ENCODE peak calls at places on chromosomes 12 and 14, in eight cellular contexts. One of them, this sample, is unnamed.

GRCh38 chr12:116800918-116801317 is 62.8 kb downstream of the RNFT2 start:
- DNase-seq in CD8-positive, alpha-beta T cell: no peak
- DNase-seq in transverse colon: no peak
- DNase-seq in vagina: no peak
- DNase-seq in left lung: no peak
- DNase-seq in lower lobe of right lung: no peak
- DNase-seq in HCT116: no peak
- DNase-seq in IMR-90: no peak
- DNase-seq in this sample: no peak

GRCh38 chr12:27094726-27095125 is 12.3 kb upstream of the C12orf71 start:
- DNase-seq in CD8-positive, alpha-beta T cell: no peak
- DNase-seq in transverse colon: no peak
- DNase-seq in vagina: no peak
- DNase-seq in left lung: no peak
- DNase-seq in lower lobe of right lung: no peak
- DNase-seq in HCT116: no peak
- DNase-seq in IMR-90: no peak
- DNase-seq in this sample: no peak

GRCh38 chr12:33245459-33245858 is 194.2 kb downstream of the SYT10 start:
- DNase-seq in CD8-positive, alpha-beta T cell: no peak
- DNase-seq in transverse colon: no peak
- DNase-seq in vagina: no peak
- DNase-seq in left lung: no peak
- DNase-seq in lower lobe of right lung: no peak
- DNase-seq in HCT116: no peak
- DNase-seq in IMR-90: no peak
- DNase-seq in this sample: no peak

GRCh38 chr12:128644664-128645296 is 179.0 kb downstream of the SLC15A4 start:
- DNase-seq in CD8-positive, alpha-beta T cell: peak
- DNase-seq in transverse colon: peak
- DNase-seq in vagina: no peak
- DNase-seq in left lung: no peak
- DNase-seq in lower lobe of right lung: no peak
- DNase-seq in HCT116: no peak
- DNase-seq in IMR-90: no peak
- DNase-seq in this sample: peak

GRCh38 chr14:39555749-39556148 is 123.5 kb upstream of the FBXO33 start:
- DNase-seq in CD8-positive, alpha-beta T cell: no peak
- DNase-seq in transverse colon: no peak
- DNase-seq in vagina: no peak
- DNase-seq in left lung: no peak
- DNase-seq in lower lobe of right lung: no peak
- DNase-seq in HCT116: no peak
- DNase-seq in IMR-90: no peak
- DNase-seq in this sample: no peak

GRCh38 chr12:29228474-29229157 is 79.5 kb downstream of the FAR2 start:
- DNase-seq in CD8-positive, alpha-beta T cell: no peak
- DNase-seq in transverse colon: no peak
- DNase-seq in vagina: no peak
- DNase-seq in left lung: no peak
- DNase-seq in lower lobe of right lung: no peak
- DNase-seq in HCT116: no peak
- DNase-seq in IMR-90: no peak
- DNase-seq in this sample: no peak

GRCh38 chr12:20576528-20576927 is 118.6 kb upstream of the SLCO1C1 start:
- DNase-seq in CD8-positive, alpha-beta T cell: no peak
- DNase-seq in transverse colon: no peak
- DNase-seq in vagina: no peak
- DNase-seq in left lung: no peak
- DNase-seq in lower lobe of right lung: no peak
- DNase-seq in HCT116: no peak
- DNase-seq in IMR-90: no peak
- DNase-seq in this sample: no peak

GRCh38 chr14:88488081-88488480 is 66.7 kb downstream of the PTPN21 start:
- DNase-seq in CD8-positive, alpha-beta T cell: no peak
- DNase-seq in transverse colon: no peak
- DNase-seq in vagina: no peak
- DNase-seq in left lung: no peak
- DNase-seq in lower lobe of right lung: no peak
- DNase-seq in HCT116: no peak
- DNase-seq in IMR-90: no peak
- DNase-seq in this sample: no peak

GRCh38 chr12:122793685-122794106 is 19.3 kb downstream of the CCDC62 start:
- DNase-seq in CD8-positive, alpha-beta T cell: peak
- DNase-seq in transverse colon: no peak
- DNase-seq in vagina: no peak
- DNase-seq in left lung: no peak
- DNase-seq in lower lobe of right lung: peak
- DNase-seq in HCT116: peak
- DNase-seq in IMR-90: peak
- DNase-seq in this sample: no peak

GRCh38 chr12:108696111-108696995 is 35.0 kb downstream of the CORO1C start:
- DNase-seq in CD8-positive, alpha-beta T cell: no peak
- DNase-seq in transverse colon: no peak
- DNase-seq in vagina: peak
- DNase-seq in left lung: no peak
- DNase-seq in lower lobe of right lung: no peak
- DNase-seq in HCT116: no peak
- DNase-seq in IMR-90: peak
- DNase-seq in this sample: no peak

GRCh38 chr14:101557811-101558738 is 3.2 kb upstream of the DIO3 start:
- DNase-seq in CD8-positive, alpha-beta T cell: no peak
- DNase-seq in transverse colon: peak
- DNase-seq in vagina: no peak
- DNase-seq in left lung: peak
- DNase-seq in lower lobe of right lung: peak
- DNase-seq in HCT116: no peak
- DNase-seq in IMR-90: no peak
- DNase-seq in this sample: peak
- H3K27ac ChIP-seq in CD8-positive, alpha-beta T cell: no peak
- H3K27ac ChIP-seq in transverse colon: no peak
- H3K27ac ChIP-seq in vagina: peak
- H3K27ac ChIP-seq in left lung: no peak
- H3K27ac ChIP-seq in lower lobe of right lung: no peak
- H3K27ac ChIP-seq in HCT116: no peak
- H3K27ac ChIP-seq in IMR-90: no peak
- H3K27ac ChIP-seq in this sample: no peak

GRCh38 chr14:105774001-105774400 is 247.6 kb downstream of the TMEM121 start:
- DNase-seq in CD8-positive, alpha-beta T cell: no peak
- DNase-seq in transverse colon: no peak
- DNase-seq in vagina: peak
- DNase-seq in left lung: peak
- DNase-seq in lower lobe of right lung: no peak
- DNase-seq in HCT116: no peak
- DNase-seq in IMR-90: no peak
- DNase-seq in this sample: no peak
- TF ChIP-seq CTCF in CD8-positive, alpha-beta T cell: no peak
- TF ChIP-seq CTCF in transverse colon: no peak
- TF ChIP-seq CTCF in vagina: no peak
- TF ChIP-seq CTCF in left lung: no peak
- TF ChIP-seq CTCF in lower lobe of right lung: no peak
- TF ChIP-seq CTCF in HCT116: peak
- TF ChIP-seq CTCF in IMR-90: no peak
- TF ChIP-seq CTCF in this sample: no peak

DNA sequence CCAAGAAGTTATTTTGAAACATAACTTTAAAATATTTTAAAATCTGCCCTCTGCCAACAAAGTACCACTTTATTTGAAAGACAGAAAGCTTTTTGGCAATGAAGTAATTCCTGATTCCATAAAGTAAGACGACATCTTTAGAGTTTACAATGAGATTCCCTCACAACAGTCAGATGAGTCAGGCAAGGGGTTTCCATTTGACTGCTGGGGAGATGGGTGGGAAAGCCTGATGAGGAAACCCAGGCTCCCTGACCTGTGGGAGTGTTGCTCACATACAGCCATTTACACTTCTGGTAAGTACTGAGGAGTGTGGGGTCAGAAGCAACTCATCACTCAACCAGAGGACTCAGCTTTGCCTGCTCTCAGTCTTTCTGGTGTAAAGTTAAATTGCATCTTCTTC is 10.2 kb downstream of the KITLG start:
- DNase-seq in CD8-positive, alpha-beta T cell: no peak
- DNase-seq in transverse colon: no peak
- DNase-seq in vagina: no peak
- DNase-seq in left lung: no peak
- DNase-seq in lower lobe of right lung: no peak
- DNase-seq in HCT116: no peak
- DNase-seq in IMR-90: peak
- DNase-seq in this sample: no peak
- H3K27ac ChIP-seq in CD8-positive, alpha-beta T cell: no peak
- H3K27ac ChIP-seq in transverse colon: peak
- H3K27ac ChIP-seq in vagina: no peak
- H3K27ac ChIP-seq in left lung: no peak
- H3K27ac ChIP-seq in lower lobe of right lung: no peak
- H3K27ac ChIP-seq in HCT116: peak
- H3K27ac ChIP-seq in IMR-90: no peak
- H3K27ac ChIP-seq in this sample: no peak

DNA sequence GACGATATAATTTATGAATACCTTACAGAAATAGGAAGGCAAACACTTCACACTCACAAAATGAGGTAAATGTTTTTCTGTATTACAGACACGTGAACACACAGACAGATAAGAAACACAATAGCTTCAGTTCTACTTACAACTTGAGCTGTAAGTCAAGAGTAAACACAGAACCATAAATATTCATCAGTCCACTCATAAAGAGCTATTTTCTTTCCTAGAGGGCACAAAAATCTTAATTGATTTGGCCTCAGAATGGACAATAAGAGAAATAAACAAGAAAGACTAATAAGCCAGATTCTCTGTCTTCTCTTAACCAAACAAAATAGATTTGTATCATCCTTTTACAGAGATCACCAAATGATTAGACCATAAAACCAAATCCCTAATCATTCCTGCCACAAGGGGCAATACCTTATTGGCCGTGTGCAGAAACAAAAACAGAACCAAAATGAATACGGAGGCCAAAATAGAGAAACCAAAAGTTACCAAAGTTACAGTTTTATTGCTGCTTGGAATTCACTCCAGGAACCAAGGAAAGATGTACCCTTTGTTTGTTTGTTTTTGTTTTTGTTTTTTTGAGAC is 38.1 kb upstream of the GARIN2 start:
- DNase-seq in CD8-positive, alpha-beta T cell: no peak
- DNase-seq in transverse colon: no peak
- DNase-seq in vagina: no peak
- DNase-seq in left lung: no peak
- DNase-seq in lower lobe of right lung: no peak
- DNase-seq in HCT116: no peak
- DNase-seq in IMR-90: no peak
- DNase-seq in this sample: no peak
- TF ChIP-seq CTCF in CD8-positive, alpha-beta T cell: no peak
- TF ChIP-seq CTCF in transverse colon: peak
- TF ChIP-seq CTCF in vagina: no peak
- TF ChIP-seq CTCF in left lung: no peak
- TF ChIP-seq CTCF in lower lobe of right lung: no peak
- TF ChIP-seq CTCF in HCT116: peak
- TF ChIP-seq CTCF in IMR-90: peak
- TF ChIP-seq CTCF in this sample: no peak

GRCh38 chr12:120677765-120678473 is 9.0 kb upstream of the MLEC start:
- DNase-seq in CD8-positive, alpha-beta T cell: no peak
- DNase-seq in transverse colon: no peak
- DNase-seq in vagina: no peak
- DNase-seq in left lung: no peak
- DNase-seq in lower lobe of right lung: no peak
- DNase-seq in HCT116: no peak
- DNase-seq in IMR-90: no peak
- DNase-seq in this sample: no peak
- H3K27ac ChIP-seq in CD8-positive, alpha-beta T cell: no peak
- H3K27ac ChIP-seq in transverse colon: no peak
- H3K27ac ChIP-seq in vagina: peak
- H3K27ac ChIP-seq in left lung: peak
- H3K27ac ChIP-seq in lower lobe of right lung: peak
- H3K27ac ChIP-seq in HCT116: no peak
- H3K27ac ChIP-seq in IMR-90: no peak
- H3K27ac ChIP-seq in this sample: peak

GRCh38 chr12:32136404-32136803 is 29.8 kb downstream of the BICD1 start:
- DNase-seq in CD8-positive, alpha-beta T cell: no peak
- DNase-seq in transverse colon: no peak
- DNase-seq in vagina: no peak
- DNase-seq in left lung: no peak
- DNase-seq in lower lobe of right lung: no peak
- DNase-seq in HCT116: no peak
- DNase-seq in IMR-90: no peak
- DNase-seq in this sample: no peak

GRCh38 chr12:32135967-32136366 is 29.3 kb downstream of the BICD1 start:
- DNase-seq in CD8-positive, alpha-beta T cell: no peak
- DNase-seq in transverse colon: no peak
- DNase-seq in vagina: no peak
- DNase-seq in left lung: no peak
- DNase-seq in lower lobe of right lung: no peak
- DNase-seq in HCT116: no peak
- DNase-seq in IMR-90: no peak
- DNase-seq in this sample: no peak

GRCh38 chr12:32139064-32139421 is 32.4 kb downstream of the BICD1 start:
- DNase-seq in CD8-positive, alpha-beta T cell: no peak
- DNase-seq in transverse colon: peak
- DNase-seq in vagina: no peak
- DNase-seq in left lung: no peak
- DNase-seq in lower lobe of right lung: no peak
- DNase-seq in HCT116: no peak
- DNase-seq in IMR-90: peak
- DNase-seq in this sample: no peak

GRCh38 chr12:32131666-32132065 is 25.0 kb downstream of the BICD1 start:
- DNase-seq in CD8-positive, alpha-beta T cell: no peak
- DNase-seq in transverse colon: no peak
- DNase-seq in vagina: no peak
- DNase-seq in left lung: no peak
- DNase-seq in lower lobe of right lung: no peak
- DNase-seq in HCT116: no peak
- DNase-seq in IMR-90: no peak
- DNase-seq in this sample: no peak

DNA sequence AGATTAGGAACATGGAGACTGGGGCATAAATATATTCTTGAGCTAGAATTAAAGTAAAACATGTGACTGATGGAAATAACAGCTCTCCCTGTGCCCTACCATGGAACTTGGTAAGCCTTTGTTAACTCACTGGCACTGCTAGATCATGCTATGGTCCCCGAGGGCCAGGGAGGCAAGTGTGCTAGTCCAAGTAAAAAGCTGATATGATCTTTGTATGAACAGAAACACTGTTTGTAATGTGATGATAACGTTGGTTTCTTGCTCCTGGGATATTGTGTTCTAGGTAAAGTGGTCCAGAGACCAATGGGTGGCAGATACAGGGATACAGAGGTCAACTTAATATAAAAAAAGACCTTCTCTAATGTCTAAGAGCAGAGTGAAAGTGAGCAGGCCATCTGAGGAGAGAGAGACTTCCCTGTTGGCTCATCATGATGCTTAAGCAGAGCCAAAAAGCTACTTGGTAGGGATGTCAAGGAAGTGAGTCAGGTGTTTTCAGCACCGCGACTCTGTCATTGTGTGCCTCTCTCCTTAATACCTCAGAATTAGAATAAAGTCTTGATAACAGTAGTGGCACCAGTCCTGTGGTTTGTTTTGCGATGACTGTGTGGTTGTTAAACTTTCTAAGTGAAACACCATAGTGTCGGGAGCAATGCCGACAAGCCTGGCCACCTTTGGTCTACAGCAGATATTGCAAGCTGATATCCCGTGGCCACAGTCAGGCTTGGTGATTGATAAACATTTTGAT is 27.7 kb downstream of the BICD1 start:
- DNase-seq in CD8-positive, alpha-beta T cell: peak
- DNase-seq in transverse colon: peak
- DNase-seq in vagina: no peak
- DNase-seq in left lung: no peak
- DNase-seq in lower lobe of right lung: no peak
- DNase-seq in HCT116: no peak
- DNase-seq in IMR-90: peak
- DNase-seq in this sample: no peak
- TF ChIP-seq CTCF in CD8-positive, alpha-beta T cell: no peak
- TF ChIP-seq CTCF in transverse colon: no peak
- TF ChIP-seq CTCF in vagina: no peak
- TF ChIP-seq CTCF in left lung: no peak
- TF ChIP-seq CTCF in lower lobe of right lung: no peak
- TF ChIP-seq CTCF in HCT116: no peak
- TF ChIP-seq CTCF in IMR-90: no peak
- TF ChIP-seq CTCF in this sample: no peak

This sample was measured in body of pancreas.